ENCODE peak calls at places on chromosomes 11 and 22, in ten cellular contexts. One of them, this sample, is unnamed.
A peak's percentile ranks its signal among the peaks of the same experiment; 100 is the strongest.

GRCh38 chr22:21857501-21857914 is 9.9 kb downstream of the MAPK1 start:
- DNase-seq in EL: no peak
- DNase-seq in AG09309: no peak
- DNase-seq in activated T-cell treated with anti-CD3 and anti-CD28 coated beads, Interleukin-2, amount 50 U/mL, for 72 hours: no peak
- DNase-seq in DMS153: no peak
- DNase-seq in HT1080: no peak
- DNase-seq in stimulated activated CD4-positive, alpha-beta T cell treated with anti-CD3 and anti-CD28 coated beads, TNF-alpha, amount 100 ng/mL, for 24 hours: no peak
- DNase-seq in LoVo: no peak
- DNase-seq in stimulated activated naive CD8-positive, alpha-beta T cell treated with anti-CD3 and anti-CD28 coated beads, Interleukin-15, Interleukin-2, amounts not matched to agents 100 U/mL and 50 U/mL, for 24 hours: no peak
- DNase-seq in activated CD4-positive, alpha-beta T cell treated with anti-CD3 and anti-CD28 coated beads, Interleukin-2, amount 50 U/mL, for 24 hours: no peak
- DNase-seq in this sample: no peak

GRCh38 chr11:36157151-36157519 is 132.1 kb downstream of the COMMD9 start:
- DNase-seq in EL: no peak
- DNase-seq in AG09309: no peak
- DNase-seq in activated T-cell treated with anti-CD3 and anti-CD28 coated beads, Interleukin-2, amount 50 U/mL, for 72 hours: no peak
- DNase-seq in DMS153: no peak
- DNase-seq in HT1080: no peak
- DNase-seq in stimulated activated CD4-positive, alpha-beta T cell treated with anti-CD3 and anti-CD28 coated beads, TNF-alpha, amount 100 ng/mL, for 24 hours: no peak
- DNase-seq in LoVo: no peak
- DNase-seq in stimulated activated naive CD8-positive, alpha-beta T cell treated with anti-CD3 and anti-CD28 coated beads, Interleukin-15, Interleukin-2, amounts not matched to agents 100 U/mL and 50 U/mL, for 24 hours: no peak
- DNase-seq in activated CD4-positive, alpha-beta T cell treated with anti-CD3 and anti-CD28 coated beads, Interleukin-2, amount 50 U/mL, for 24 hours: no peak
- DNase-seq in this sample: no peak

GRCh38 chr22:26169312-26170111 is at the start of gene SEZ6L:
- DNase-seq in EL: no peak
- DNase-seq in AG09309: no peak
- DNase-seq in activated T-cell treated with anti-CD3 and anti-CD28 coated beads, Interleukin-2, amount 50 U/mL, for 72 hours: no peak
- DNase-seq in DMS153: no peak
- DNase-seq in HT1080: no peak
- DNase-seq in stimulated activated CD4-positive, alpha-beta T cell treated with anti-CD3 and anti-CD28 coated beads, TNF-alpha, amount 100 ng/mL, for 24 hours: no peak
- DNase-seq in LoVo: no peak
- DNase-seq in stimulated activated naive CD8-positive, alpha-beta T cell treated with anti-CD3 and anti-CD28 coated beads, Interleukin-15, Interleukin-2, amounts not matched to agents 100 U/mL and 50 U/mL, for 24 hours: peak; percentile 4
- DNase-seq in activated CD4-positive, alpha-beta T cell treated with anti-CD3 and anti-CD28 coated beads, Interleukin-2, amount 50 U/mL, for 24 hours: no peak
- DNase-seq in this sample: no peak

GRCh38 chr11:120183701-120184141 is 27.1 kb upstream of the OAF start:
- DNase-seq in EL: no peak
- DNase-seq in AG09309: no peak
- DNase-seq in activated T-cell treated with anti-CD3 and anti-CD28 coated beads, Interleukin-2, amount 50 U/mL, for 72 hours: no peak
- DNase-seq in DMS153: no peak
- DNase-seq in HT1080: no peak
- DNase-seq in stimulated activated CD4-positive, alpha-beta T cell treated with anti-CD3 and anti-CD28 coated beads, TNF-alpha, amount 100 ng/mL, for 24 hours: no peak
- DNase-seq in LoVo: no peak
- DNase-seq in stimulated activated naive CD8-positive, alpha-beta T cell treated with anti-CD3 and anti-CD28 coated beads, Interleukin-15, Interleukin-2, amounts not matched to agents 100 U/mL and 50 U/mL, for 24 hours: no peak
- DNase-seq in activated CD4-positive, alpha-beta T cell treated with anti-CD3 and anti-CD28 coated beads, Interleukin-2, amount 50 U/mL, for 24 hours: no peak
- DNase-seq in this sample: no peak

GRCh38 chr11:87463486-87464102 is 425.9 kb downstream of the TMEM135 start:
- DNase-seq in EL: peak; percentile 50
- DNase-seq in AG09309: no peak
- DNase-seq in activated T-cell treated with anti-CD3 and anti-CD28 coated beads, Interleukin-2, amount 50 U/mL, for 72 hours: no peak
- DNase-seq in DMS153: peak; percentile 56
- DNase-seq in HT1080: peak; percentile 12
- DNase-seq in stimulated activated CD4-positive, alpha-beta T cell treated with anti-CD3 and anti-CD28 coated beads, TNF-alpha, amount 100 ng/mL, for 24 hours: no peak
- DNase-seq in LoVo: peak; percentile 46
- DNase-seq in stimulated activated naive CD8-positive, alpha-beta T cell treated with anti-CD3 and anti-CD28 coated beads, Interleukin-15, Interleukin-2, amounts not matched to agents 100 U/mL and 50 U/mL, for 24 hours: no peak
- DNase-seq in activated CD4-positive, alpha-beta T cell treated with anti-CD3 and anti-CD28 coated beads, Interleukin-2, amount 50 U/mL, for 24 hours: no peak
- DNase-seq in this sample: no peak

GRCh38 chr11:14904745-14905103 is 12.7 kb upstream of the CYP2R1 start:
- DNase-seq in EL: peak; percentile 60
- DNase-seq in AG09309: no peak
- DNase-seq in activated T-cell treated with anti-CD3 and anti-CD28 coated beads, Interleukin-2, amount 50 U/mL, for 72 hours: peak; percentile 87
- DNase-seq in DMS153: no peak
- DNase-seq in HT1080: no peak
- DNase-seq in stimulated activated CD4-positive, alpha-beta T cell treated with anti-CD3 and anti-CD28 coated beads, TNF-alpha, amount 100 ng/mL, for 24 hours: peak; percentile 67
- DNase-seq in LoVo: no peak
- DNase-seq in stimulated activated naive CD8-positive, alpha-beta T cell treated with anti-CD3 and anti-CD28 coated beads, Interleukin-15, Interleukin-2, amounts not matched to agents 100 U/mL and 50 U/mL, for 24 hours: peak; percentile 94
- DNase-seq in activated CD4-positive, alpha-beta T cell treated with anti-CD3 and anti-CD28 coated beads, Interleukin-2, amount 50 U/mL, for 24 hours: peak; percentile 75
- DNase-seq in this sample: peak; percentile 95

GRCh38 chr22:39638958-39639357 is 68.4 kb downstream of the CACNA1I start:
- DNase-seq in EL: no peak
- DNase-seq in AG09309: no peak
- DNase-seq in activated T-cell treated with anti-CD3 and anti-CD28 coated beads, Interleukin-2, amount 50 U/mL, for 72 hours: no peak
- DNase-seq in DMS153: no peak
- DNase-seq in HT1080: no peak
- DNase-seq in stimulated activated CD4-positive, alpha-beta T cell treated with anti-CD3 and anti-CD28 coated beads, TNF-alpha, amount 100 ng/mL, for 24 hours: no peak
- DNase-seq in LoVo: no peak
- DNase-seq in stimulated activated naive CD8-positive, alpha-beta T cell treated with anti-CD3 and anti-CD28 coated beads, Interleukin-15, Interleukin-2, amounts not matched to agents 100 U/mL and 50 U/mL, for 24 hours: no peak
- DNase-seq in activated CD4-positive, alpha-beta T cell treated with anti-CD3 and anti-CD28 coated beads, Interleukin-2, amount 50 U/mL, for 24 hours: no peak
- DNase-seq in this sample: no peak

GRCh38 chr11:32053151-32053550 is 37.7 kb upstream of the RCN1 start:
- DNase-seq in EL: peak; percentile 9
- DNase-seq in AG09309: no peak
- DNase-seq in activated T-cell treated with anti-CD3 and anti-CD28 coated beads, Interleukin-2, amount 50 U/mL, for 72 hours: no peak
- DNase-seq in DMS153: no peak
- DNase-seq in HT1080: no peak
- DNase-seq in stimulated activated CD4-positive, alpha-beta T cell treated with anti-CD3 and anti-CD28 coated beads, TNF-alpha, amount 100 ng/mL, for 24 hours: no peak
- DNase-seq in LoVo: no peak
- DNase-seq in stimulated activated naive CD8-positive, alpha-beta T cell treated with anti-CD3 and anti-CD28 coated beads, Interleukin-15, Interleukin-2, amounts not matched to agents 100 U/mL and 50 U/mL, for 24 hours: no peak
- DNase-seq in activated CD4-positive, alpha-beta T cell treated with anti-CD3 and anti-CD28 coated beads, Interleukin-2, amount 50 U/mL, for 24 hours: no peak
- DNase-seq in this sample: no peak

GRCh38 chr22:33903012-33903411 is 17.3 kb downstream of the LARGE1 start:
- DNase-seq in EL: no peak
- DNase-seq in AG09309: no peak
- DNase-seq in activated T-cell treated with anti-CD3 and anti-CD28 coated beads, Interleukin-2, amount 50 U/mL, for 72 hours: no peak
- DNase-seq in DMS153: no peak
- DNase-seq in HT1080: no peak
- DNase-seq in stimulated activated CD4-positive, alpha-beta T cell treated with anti-CD3 and anti-CD28 coated beads, TNF-alpha, amount 100 ng/mL, for 24 hours: no peak
- DNase-seq in LoVo: no peak
- DNase-seq in stimulated activated naive CD8-positive, alpha-beta T cell treated with anti-CD3 and anti-CD28 coated beads, Interleukin-15, Interleukin-2, amounts not matched to agents 100 U/mL and 50 U/mL, for 24 hours: no peak
- DNase-seq in activated CD4-positive, alpha-beta T cell treated with anti-CD3 and anti-CD28 coated beads, Interleukin-2, amount 50 U/mL, for 24 hours: no peak
- DNase-seq in this sample: no peak

GRCh38 chr11:122637538-122637937 is 18.0 kb upstream of the UBASH3B start:
- DNase-seq in EL: no peak
- DNase-seq in AG09309: no peak
- DNase-seq in activated T-cell treated with anti-CD3 and anti-CD28 coated beads, Interleukin-2, amount 50 U/mL, for 72 hours: no peak
- DNase-seq in DMS153: no peak
- DNase-seq in HT1080: no peak
- DNase-seq in stimulated activated CD4-positive, alpha-beta T cell treated with anti-CD3 and anti-CD28 coated beads, TNF-alpha, amount 100 ng/mL, for 24 hours: no peak
- DNase-seq in LoVo: no peak
- DNase-seq in stimulated activated naive CD8-positive, alpha-beta T cell treated with anti-CD3 and anti-CD28 coated beads, Interleukin-15, Interleukin-2, amounts not matched to agents 100 U/mL and 50 U/mL, for 24 hours: peak; percentile 30
- DNase-seq in activated CD4-positive, alpha-beta T cell treated with anti-CD3 and anti-CD28 coated beads, Interleukin-2, amount 50 U/mL, for 24 hours: no peak
- DNase-seq in this sample: no peak

GRCh38 chr11:62980133-62980760 is 4.5 kb downstream of the SLC22A6 start:
- DNase-seq in EL: no peak
- DNase-seq in AG09309: no peak
- DNase-seq in activated T-cell treated with anti-CD3 and anti-CD28 coated beads, Interleukin-2, amount 50 U/mL, for 72 hours: no peak
- DNase-seq in DMS153: no peak
- DNase-seq in HT1080: no peak
- DNase-seq in stimulated activated CD4-positive, alpha-beta T cell treated with anti-CD3 and anti-CD28 coated beads, TNF-alpha, amount 100 ng/mL, for 24 hours: no peak
- DNase-seq in LoVo: no peak
- DNase-seq in stimulated activated naive CD8-positive, alpha-beta T cell treated with anti-CD3 and anti-CD28 coated beads, Interleukin-15, Interleukin-2, amounts not matched to agents 100 U/mL and 50 U/mL, for 24 hours: no peak
- DNase-seq in activated CD4-positive, alpha-beta T cell treated with anti-CD3 and anti-CD28 coated beads, Interleukin-2, amount 50 U/mL, for 24 hours: no peak
- DNase-seq in this sample: no peak

GRCh38 chr11:1150095-1150494 is 7.7 kb upstream of the MUC5AC start:
- DNase-seq in EL: no peak
- DNase-seq in AG09309: no peak
- DNase-seq in activated T-cell treated with anti-CD3 and anti-CD28 coated beads, Interleukin-2, amount 50 U/mL, for 72 hours: no peak
- DNase-seq in DMS153: no peak
- DNase-seq in HT1080: no peak
- DNase-seq in stimulated activated CD4-positive, alpha-beta T cell treated with anti-CD3 and anti-CD28 coated beads, TNF-alpha, amount 100 ng/mL, for 24 hours: no peak
- DNase-seq in LoVo: no peak
- DNase-seq in stimulated activated naive CD8-positive, alpha-beta T cell treated with anti-CD3 and anti-CD28 coated beads, Interleukin-15, Interleukin-2, amounts not matched to agents 100 U/mL and 50 U/mL, for 24 hours: no peak
- DNase-seq in activated CD4-positive, alpha-beta T cell treated with anti-CD3 and anti-CD28 coated beads, Interleukin-2, amount 50 U/mL, for 24 hours: no peak
- DNase-seq in this sample: no peak

This sample was measured in activated effector memory CD4-positive, alpha-beta T cell treated with anti-CD3 and anti-CD28 coated beads, Interleukin-2, amount 50 U/mL, for 16 hours.